ENCODE peak calls at places on chromosomes 3 and 15, in seven cellular contexts. R is T47D, Q is SK-N-SH, K is GM12878, C is H1, O is HCT116, G is K562. V is an unnamed sample.

GRCh38 chr3:7536510-7536909 is 675.6 kb downstream of the GRM7 start:
- DNase-seq in G (no peak), O (no peak), K (no peak), C (no peak), R (no peak), Q (no peak), V (no peak)

GRCh38 chr15:72252663-72253299 is 19.6 kb downstream of the PARP6 start:
- DNase-seq in G (no peak), C (no peak), O (no peak), R (no peak), Q (no peak), K (no peak), V (no peak)

GRCh38 chr15:69065981-69066645 is 51.6 kb downstream of the NOX5 start:
- DNase-seq in Q (no peak), C (no peak), G (no peak), R (peak; percentile 19), O (no peak), K (no peak), V (no peak)

GRCh38 chr3:147411235-147411607 is 2.1 kb downstream of the ZIC1 start:
- DNase-seq in G (no peak), C (no peak), R (no peak), O (no peak), K (no peak), Q (no peak), V (no peak)

GRCh38 chr15:52255008-52255407 is 40.6 kb downstream of the MYO5C start:
- DNase-seq in R (no peak), K (no peak), Q (no peak), G (no peak), C (no peak), O (no peak), V (no peak)

GRCh38 chr3:159844801-159845261 is 143.8 kb upstream of the IL12A start:
- DNase-seq in R (peak; percentile 40), Q (no peak), K (no peak), G (no peak), O (no peak), C (no peak), V (no peak)

GRCh38 chr3:74624301-74624700 is 9.8 kb upstream of the CNTN3 start:
- DNase-seq in R (no peak), Q (no peak), K (no peak), G (no peak), C (no peak), O (no peak), V (no peak)

GRCh38 chr3:46089237-46090011 is 62.1 kb upstream of the XCR1 start:
- DNase-seq in O (no peak), C (no peak), R (no peak), Q (no peak), K (peak; percentile 78), G (no peak), V (no peak)

GRCh38 chr3:184737641-184738518 is 26.0 kb upstream of the MAGEF1 start:
- DNase-seq in G (no peak), K (no peak), Q (no peak), C (peak; percentile 37), O (no peak), R (peak; percentile 59), V (no peak)

GRCh38 chr3:170598091-170598502 is 12.2 kb upstream of the SLC7A14 start:
- DNase-seq in O (no peak), Q (peak; percentile 26), C (no peak), G (no peak), K (no peak), R (no peak), V (peak; percentile 61)

GRCh38 chr15:84033793-84034553 is 201.6 kb upstream of the GOLGA6L4 start:
- DNase-seq in K (no peak), G (no peak), R (no peak), C (no peak), O (no peak), Q (no peak), V (no peak)

GRCh38 chr3:10551821-10552630 is 46.6 kb upstream of the ATP2B2 start:
- DNase-seq in Q (no peak), C (peak; percentile 36), R (no peak), O (peak; percentile 15), K (no peak), G (peak; percentile 23), V (no peak)

GRCh38 chr3:58414538-58415197 is 19.0 kb downstream of the PDHB start:
- DNase-seq in Q (peak; percentile 66), K (no peak), R (peak; percentile 67), C (peak; percentile 61), G (peak; percentile 34), O (peak; percentile 44), V (peak; percentile 38)

GRCh38 chr3:124887177-124887995 is at the start of gene ITGB5:
- DNase-seq in G (peak; percentile 77), C (peak; percentile 87), R (peak; percentile 90), Q (peak; percentile 90), O (peak; percentile 29), K (no peak), V (peak; percentile 61)

GRCh38 chr15:98896002-98896721 is 111.4 kb downstream of the PGPEP1L start:
- DNase-seq in Q (no peak), O (no peak), G (no peak), K (no peak), C (no peak), R (no peak), V (no peak)

GRCh38 chr15:90213818-90214204 is 12.7 kb downstream of the SEMA4B start:
- DNase-seq in Q (no peak), R (no peak), C (no peak), G (no peak), O (no peak), K (no peak), V (no peak)

GRCh38 chr15:90211009-90211408 is 9.9 kb downstream of the SEMA4B start:
- DNase-seq in K (no peak), O (no peak), C (no peak), G (no peak), Q (no peak), R (no peak), V (no peak)

GRCh38 chr15:90211440-90212168 is 10.5 kb downstream of the SEMA4B start:
- DNase-seq in G (no peak), K (no peak), C (peak; percentile 43), O (peak; percentile 66), Q (no peak), R (no peak), V (no peak)

GRCh38 chr15:90213123-90213817 is 12.1 kb downstream of the SEMA4B start:
- DNase-seq in K (no peak), O (no peak), C (no peak), R (no peak), G (no peak), Q (no peak), V (no peak)

GRCh38 chr15:90212221-90213079 is 11.3 kb downstream of the SEMA4B start:
- DNase-seq in R (no peak), K (no peak), G (no peak), Q (no peak), O (no peak), C (no peak), V (no peak)
- TF ChIP-seq JUND in R (no peak), K (no peak), G (no peak), Q (no peak), O (no peak), C (no peak), V (no peak)

DNA sequence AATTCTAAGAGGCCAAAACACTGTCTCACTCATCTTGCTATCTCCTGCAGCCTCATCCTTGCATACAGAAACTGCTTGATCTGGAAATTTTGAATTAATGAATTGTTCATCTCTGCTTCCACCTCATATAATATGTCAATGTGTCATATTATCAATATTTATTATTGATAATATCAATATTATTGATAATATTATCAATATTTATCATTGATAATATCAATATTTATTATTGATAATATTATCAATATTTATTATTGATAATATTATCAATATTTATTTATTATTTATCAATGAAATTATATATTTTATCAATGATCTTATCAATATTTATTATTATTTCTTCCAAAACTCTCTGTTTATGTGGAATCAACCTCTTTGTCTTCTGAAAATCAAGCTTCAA is 297.3 kb upstream of the RARB start:
- DNase-seq in K (no peak), O (no peak), Q (no peak), C (no peak), G (no peak), R (no peak), V (no peak)
- TF ChIP-seq JUND in K (no peak), O (no peak), Q (no peak), C (no peak), G (no peak), R (no peak), V (no peak)

GRCh38 chr3:100221159-100221558 is 39.6 kb upstream of the TBC1D23 start:
- DNase-seq in O (no peak), R (no peak), G (no peak), K (no peak), C (no peak), Q (no peak), V (no peak)

GRCh38 chr3:100213891-100214573 is 46.8 kb upstream of the TBC1D23 start:
- DNase-seq in C (no peak), O (no peak), K (no peak), Q (no peak), G (no peak), R (no peak), V (no peak)

GRCh38 chr3:100214574-100214964 is 46.2 kb upstream of the TBC1D23 start:
- DNase-seq in G (no peak), O (no peak), K (no peak), C (no peak), R (no peak), Q (no peak), V (no peak)

GRCh38 chr3:100210777-100211145 is 50.0 kb upstream of the TBC1D23 start:
- DNase-seq in K (no peak), O (no peak), R (no peak), G (no peak), C (no peak), Q (no peak), V (no peak)

DNA sequence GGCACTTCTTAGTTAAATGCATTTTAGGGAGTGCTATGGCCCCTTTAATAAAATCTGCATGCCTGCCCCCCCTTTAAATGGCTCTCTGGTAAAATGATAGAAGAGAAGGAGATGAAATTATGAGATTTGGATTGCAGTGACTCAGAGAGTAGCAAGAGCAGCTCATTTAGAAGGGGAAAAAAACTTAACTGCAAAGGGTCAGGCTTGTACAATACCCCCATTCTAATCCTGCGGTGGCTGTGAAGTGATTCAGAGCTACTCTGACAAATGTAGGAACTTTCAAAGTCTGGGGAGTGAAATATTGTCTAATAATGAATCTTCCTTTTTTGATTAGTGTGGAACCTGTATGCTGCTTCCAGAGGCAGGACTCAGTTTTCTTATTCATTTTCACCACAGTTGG is 44.1 kb upstream of the TBC1D23 start:
- DNase-seq in Q (no peak), O (no peak), R (no peak), K (no peak), G (no peak), C (no peak), V (no peak)
- TF ChIP-seq JUND in Q (peak; percentile 25), O (no peak), R (no peak), K (no peak), G (no peak), C (no peak), V (no peak)

DNA sequence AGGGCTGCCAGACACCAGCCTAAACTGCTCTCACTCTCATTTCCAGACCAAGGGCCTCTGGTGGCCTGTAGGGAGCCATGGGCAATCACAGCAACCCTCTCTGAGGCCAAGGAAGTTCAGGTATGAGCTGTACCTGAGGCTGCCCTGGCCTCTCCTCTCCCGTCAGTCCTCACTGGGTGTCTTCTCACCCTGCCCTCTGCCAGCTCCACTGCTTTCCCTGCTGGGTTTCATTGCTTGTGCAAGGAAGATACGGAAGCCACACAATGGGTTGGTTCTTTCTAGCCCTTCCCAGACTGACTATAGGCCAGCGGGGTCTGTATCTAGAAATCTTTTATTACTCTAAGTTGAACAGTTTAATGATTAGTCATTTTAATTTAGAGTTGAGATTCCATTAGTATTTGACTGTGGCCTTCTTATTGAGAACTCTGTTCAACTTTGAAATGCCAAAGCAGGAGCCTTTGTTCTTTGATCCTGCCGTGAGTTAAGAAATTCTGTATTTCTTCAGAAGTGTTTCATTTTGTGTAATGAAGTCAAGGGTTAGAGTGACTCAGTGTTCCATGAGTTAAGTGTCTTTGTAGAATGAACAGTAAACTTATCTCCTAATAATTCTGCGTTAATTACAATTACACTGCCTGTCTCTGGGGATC is 16.2 kb downstream of the C3orf62 start:
- DNase-seq in O (peak; percentile 65), R (no peak), Q (no peak), C (no peak), G (no peak), K (no peak), V (peak; percentile 36)
- TF ChIP-seq JUND in O (peak; percentile 44), R (no peak), Q (no peak), C (no peak), G (no peak), K (no peak), V (no peak)

V was measured in HepG2.